ENCODE peak calls at places on chromosomes 13 and 19, in eight cellular contexts. B is stomach, L is neural crest cell, V is H7, G is HCEC 1CT, W is Caco-2, E is non-pigmented ciliary epithelial cell, O is left ventricle myocardium inferior. A is an unnamed sample.

GRCh38 chr19:38707512-38708114 is 36.7 kb downstream of the CAPN12 start:
- DNase-seq in B (peak), L (no peak), V (no peak), G (no peak), W (no peak), E (no peak), O (peak), A (no peak)

GRCh38 chr13:112974125-112974524 is 5.1 kb downstream of the MCF2L start:
- DNase-seq in B (no peak), L (no peak), V (no peak), G (no peak), W (no peak), E (no peak), O (peak), A (no peak)

GRCh38 chr19:57934820-57935665 is at the start of gene ZNF418:
- DNase-seq in B (peak), L (peak), V (peak), G (no peak), W (no peak), E (peak), O (peak), A (peak)

GRCh38 chr19:34136127-34136526 is 36.2 kb upstream of the LSM14A start:
- DNase-seq in B (no peak), L (no peak), V (no peak), G (no peak), W (no peak), E (no peak), O (no peak), A (no peak)

GRCh38 chr19:34310494-34310981 is 54.5 kb upstream of the GPI start:
- DNase-seq in B (no peak), L (no peak), V (no peak), G (no peak), W (no peak), E (no peak), O (no peak), A (no peak)

GRCh38 chr19:7113233-7113632 is 43.7 kb downstream of the ZNF557 start:
- DNase-seq in B (no peak), L (no peak), V (no peak), G (no peak), W (no peak), E (no peak), O (no peak), A (no peak)

GRCh38 chr19:41753936-41754529 is 1.3 kb upstream of the CEACAM6 start:
- DNase-seq in B (peak), L (peak), V (peak), G (peak), W (peak), E (no peak), O (no peak), A (no peak)

GRCh38 chr13:51584731-51585191 is 499 bp downstream of the WDFY2 start:
- DNase-seq in B (peak), L (peak), V (peak), G (peak), W (peak), E (no peak), O (peak), A (no peak)

GRCh38 chr19:2949939-2950285 is 5.1 kb upstream of the ZNF77 start:
- DNase-seq in B (peak), L (no peak), V (no peak), G (peak), W (peak), E (no peak), O (no peak), A (no peak)

GRCh38 chr13:60397693-60398437 is 845 bp downstream of the TDRD3 start:
- DNase-seq in B (peak), L (peak), V (no peak), G (peak), W (peak), E (no peak), O (peak), A (peak)

A was measured in retinal pigment epithelial cell.